ENCODE peak calls at places on chromosomes 5 and 9, in seven cellular contexts. P is BE2C; Z is AG04450; X is stimulated activated CD8-positive, alpha-beta memory T cell treated with anti-CD3 and anti-CD28 coated beads, Interleukin-4, amount 100 ng/mL, for 48 hours; Q is caudate nucleus; G is stimulated activated CD4-positive, alpha-beta T cell treated with anti-CD3 and anti-CD28 coated beads, Interleukin-15, amount 100 ng/mL, for 24 hours; O is sciatic nerve. W is an unnamed sample.

GRCh38 chr5:126998201-126998631 is 32.1 kb downstream of the MARCHF3 start:
- DNase-seq in X (no peak), O (no peak), Q (no peak), G (no peak), Z (no peak), P (no peak), W (no peak)

GRCh38 chr5:94849821-94850736 is 231.6 kb downstream of the SLF1 start:
- DNase-seq in Q (no peak), G (peak), P (peak), O (no peak), Z (peak), X (no peak), W (peak)

GRCh38 chr9:17422994-17423680 is 155.7 kb upstream of the SH3GL2 start:
- DNase-seq in G (no peak), O (no peak), X (no peak), P (no peak), Z (no peak), Q (no peak), W (no peak)

GRCh38 chr5:179618923-179619554 is 4.4 kb downstream of the HNRNPH1 start:
- DNase-seq in Q (no peak), X (no peak), G (no peak), O (no peak), P (no peak), Z (no peak), W (no peak)

GRCh38 chr9:126162611-126163381 is 163.8 kb upstream of the MVB12B start:
- DNase-seq in Z (no peak), P (no peak), G (no peak), Q (no peak), O (no peak), X (no peak), W (no peak)

GRCh38 chr5:103120607-103121200 is 603 bp downstream of the PPIP5K2 start:
- DNase-seq in O (no peak), Z (no peak), G (peak), X (peak), Q (no peak), P (no peak), W (peak)

GRCh38 chr5:35857004-35857345 is 284 bp downstream of the IL7R start:
- DNase-seq in G (peak), O (no peak), P (no peak), X (no peak), Z (no peak), Q (no peak), W (no peak)

GRCh38 chr9:126700903-126701819 is 87.4 kb downstream of the LMX1B start:
- DNase-seq in O (no peak), Q (no peak), P (no peak), G (no peak), X (no peak), Z (no peak), W (peak)

GRCh38 chr9:26243298-26243697 is 565.1 kb upstream of the TUSC1 start:
- DNase-seq in P (no peak), Z (no peak), X (no peak), Q (no peak), O (no peak), G (no peak), W (no peak)

GRCh38 chr5:119439140-119439625 is 13.1 kb upstream of the HSD17B4 start:
- DNase-seq in Z (no peak), G (peak), Q (no peak), O (no peak), P (peak), X (peak), W (no peak)

GRCh38 chr5:25119654-25120053 is 474.9 kb upstream of the CDH10 start:
- DNase-seq in X (no peak), O (no peak), P (no peak), G (no peak), Q (no peak), Z (no peak), W (peak)

GRCh38 chr5:80299601-80300000 is 20.2 kb upstream of the SPZ1 start:
- DNase-seq in O (no peak), X (no peak), Z (no peak), P (no peak), G (no peak), Q (no peak), W (no peak)

GRCh38 chr9:110432253-110432652 is 94.6 kb upstream of the TXNDC8 start:
- DNase-seq in Q (no peak), O (no peak), Z (no peak), G (no peak), X (no peak), P (no peak), W (no peak)

GRCh38 chr9:103789686-103790085 is 304.4 kb upstream of the SMC2 start:
- DNase-seq in Q (no peak), P (no peak), G (no peak), X (no peak), O (no peak), Z (no peak), W (no peak)

GRCh38 chr5:61926911-61927310 is 379.1 kb upstream of the KIF2A start:
- DNase-seq in O (no peak), P (no peak), G (no peak), X (no peak), Z (no peak), Q (no peak), W (no peak)

GRCh38 chr9:15096959-15097358 is 186.7 kb upstream of the FREM1 start:
- DNase-seq in G (no peak), O (no peak), Q (no peak), P (no peak), X (no peak), Z (no peak), W (no peak)

GRCh38 chr5:168364151-168364661 is 72.8 kb downstream of the WWC1 start:
- DNase-seq in G (no peak), O (no peak), Z (no peak), P (no peak), X (no peak), Q (no peak), W (no peak)

GRCh38 chr9:93633492-93634221 is 57.3 kb downstream of the PHF2 start:
- DNase-seq in Z (no peak), G (no peak), X (peak), P (peak), Q (no peak), O (peak), W (no peak)

GRCh38 chr5:113548396-113548795 is 34.9 kb downstream of the YTHDC2 start:
- DNase-seq in P (no peak), Q (no peak), O (no peak), G (no peak), X (no peak), Z (no peak), W (no peak)

GRCh38 chr5:75660678-75661465 is 49.6 kb downstream of the ANKDD1B start:
- DNase-seq in O (no peak), Q (no peak), G (no peak), Z (no peak), P (no peak), X (no peak), W (no peak)

GRCh38 chr5:133247881-133248642 is 196.2 kb downstream of the HSPA4 start:
- DNase-seq in P (peak), Q (no peak), G (no peak), X (no peak), O (no peak), Z (no peak), W (peak)

GRCh38 chr5:53430618-53431252 is 49.7 kb upstream of the FST start:
- DNase-seq in Q (no peak), Z (no peak), O (no peak), P (no peak), X (no peak), G (no peak), W (no peak)

GRCh38 chr9:109910616-109911568 is 130.9 kb downstream of the PALM2AKAP2 start:
- DNase-seq in G (no peak), P (no peak), Z (peak), X (no peak), Q (no peak), O (no peak), W (no peak)

GRCh38 chr5:354581-355378 is 33.3 kb downstream of the AHRR start:
- DNase-seq in Q (no peak), Z (no peak), G (no peak), P (no peak), X (no peak), O (no peak), W (no peak)

GRCh38 chr5:73459366-73459765 is 10.8 kb upstream of the FOXD1 start:
- DNase-seq in Q (no peak), P (no peak), X (no peak), O (no peak), Z (no peak), G (no peak), W (no peak)

GRCh38 chr5:138035605-138036537 is 3.0 kb upstream of the FAM13B start:
- DNase-seq in O (no peak), G (peak), P (peak), X (peak), Z (peak), Q (peak), W (peak)

GRCh38 chr5:56637321-56637920 is 177.9 kb upstream of the MAP3K1 start:
- DNase-seq in Z (no peak), G (no peak), Q (no peak), X (no peak), P (no peak), O (no peak), W (peak)

GRCh38 chr5:56829137-56829536 is 13.8 kb downstream of the MAP3K1 start:
- DNase-seq in P (no peak), Q (no peak), O (no peak), Z (no peak), X (peak), G (peak), W (no peak)

GRCh38 chr5:126693806-126694205 is 83.1 kb upstream of the LMNB1 start:
- DNase-seq in Q (no peak), X (no peak), G (no peak), P (no peak), O (no peak), Z (no peak), W (no peak)

GRCh38 chr9:7118653-7119052 is 360.9 kb downstream of the KDM4C start:
- DNase-seq in G (no peak), X (no peak), Z (no peak), P (no peak), O (no peak), Q (no peak), W (no peak)

GRCh38 chr9:123368481-123369153 is 12.6 kb downstream of the CRB2 start:
- DNase-seq in P (no peak), G (no peak), O (no peak), Q (peak), X (no peak), Z (no peak), W (peak)

GRCh38 chr9:6955251-6955921 is 197.6 kb downstream of the KDM4C start:
- DNase-seq in O (no peak), Q (peak), X (no peak), Z (no peak), P (peak), G (peak), W (no peak)

GRCh38 chr9:69976165-69976564 is 67.5 kb upstream of the MAMDC2 start:
- DNase-seq in P (no peak), O (no peak), Z (peak), Q (no peak), X (no peak), G (no peak), W (no peak)

GRCh38 chr9:134641173-134641985 is at the start of gene COL5A1:
- DNase-seq in O (peak), X (peak), G (peak), P (peak), Z (peak), Q (peak), W (peak)

W was measured in SK-N-SH.